ENCODE peak calls at places on chromosomes 1 and 21, in five cellular contexts. H is foreskin fibroblast, B is mammary epithelial cell, R is suprapubic skin, Z is NB4. U is an unnamed sample.

GRCh38 chr1:3518256-3518655 is 63.8 kb downstream of the ARHGEF16 start:
- DNase-seq in H (peak; percentile 39), B (no peak), R (no peak), Z (peak; percentile 39), U (no peak)

GRCh38 chr1:55472784-55473183 is 257.6 kb upstream of the USP24 start:
- DNase-seq in H (peak; percentile 54), B (peak; percentile 39), R (no peak), Z (no peak), U (no peak)

GRCh38 chr1:31562707-31563360 is 13.5 kb upstream of the TINAGL1 start:
- DNase-seq in H (peak; percentile 37), B (peak; percentile 86), R (no peak), Z (no peak), U (no peak)

GRCh38 chr1:37811027-37811655 is 3.1 kb upstream of the YRDC start:
- DNase-seq in H (peak; percentile 88), B (peak; percentile 51), R (peak; percentile 79), Z (peak; percentile 75), U (peak; percentile 39)

GRCh38 chr1:186819140-186819539 is 9.6 kb upstream of the PLA2G4A start:
- DNase-seq in H (peak; percentile 80), B (no peak), R (no peak), Z (no peak), U (no peak)

GRCh38 chr1:107467811-107468210 is 327.0 kb downstream of the NTNG1 start:
- DNase-seq in H (no peak), B (no peak), R (no peak), Z (no peak), U (no peak)

GRCh38 chr1:43977376-43978263 is 1.4 kb upstream of the B4GALT2 start:
- DNase-seq in H (no peak), B (no peak), R (no peak), Z (peak; percentile 32), U (no peak)

GRCh38 chr1:59827055-59827643 is 12.4 kb downstream of the HOOK1 start:
- DNase-seq in H (no peak), B (peak; percentile 15), R (no peak), Z (no peak), U (no peak)

GRCh38 chr1:109089242-109090015 is 1.1 kb upstream of the TMEM167B start:
- DNase-seq in H (peak; percentile 75), B (peak; percentile 34), R (no peak), Z (peak; percentile 77), U (no peak)

GRCh38 chr1:37692834-37693175 is 489 bp downstream of the CDCA8 start:
- DNase-seq in H (no peak), B (no peak), R (no peak), Z (no peak), U (no peak)

GRCh38 chr1:111571987-111572386 is 47.6 kb upstream of the RAP1A start:
- DNase-seq in H (peak; percentile 83), B (no peak), R (no peak), Z (no peak), U (no peak)
- TF ChIP-seq CTCF in H (no peak), B (no peak), R (no peak), Z (no peak), U (no peak)

DNA sequence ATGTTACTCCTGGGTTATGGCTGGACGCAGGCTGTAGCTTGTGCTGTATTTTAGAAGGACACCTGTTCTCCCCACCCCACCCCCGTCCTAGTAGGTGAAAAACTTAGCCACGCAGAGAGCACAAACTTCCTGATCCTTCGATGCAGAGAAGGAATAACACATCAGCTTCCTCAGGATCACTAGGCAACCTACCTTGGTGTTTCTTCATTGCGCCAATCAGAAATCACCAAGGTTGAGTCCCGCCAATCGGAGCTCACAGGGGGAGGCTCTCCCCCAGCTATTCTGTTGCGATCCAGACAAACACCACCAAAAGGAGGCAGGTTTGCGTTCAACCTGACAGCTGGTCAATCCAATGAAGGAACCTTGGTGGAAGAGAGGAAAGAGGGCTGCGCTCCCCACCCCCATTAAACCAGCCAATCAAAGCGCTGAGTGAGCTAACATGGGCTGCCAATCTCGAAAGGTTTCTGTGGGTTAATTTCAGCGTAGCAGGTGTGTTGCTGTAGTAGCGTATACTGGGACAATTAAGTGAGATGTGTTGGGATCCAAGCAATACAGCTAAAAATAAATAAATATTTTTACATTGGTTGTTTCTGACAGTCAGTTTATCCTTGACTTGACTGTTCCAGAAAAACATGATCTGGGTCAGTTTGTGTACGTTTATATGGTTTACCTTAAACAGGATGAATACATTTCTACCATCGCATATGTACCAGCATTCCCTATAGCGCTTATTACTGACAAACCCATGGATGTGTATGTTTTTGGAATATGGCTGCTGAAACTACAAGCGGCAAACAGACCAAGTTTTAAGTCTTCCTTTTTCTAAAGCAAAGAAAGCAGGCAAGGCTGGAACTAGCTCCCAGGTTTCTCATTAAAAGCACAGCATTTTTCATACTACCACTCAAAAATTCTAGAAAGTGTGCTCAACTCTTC is at the start of gene GOLPH3L:
- DNase-seq in H (peak; percentile 99), B (peak; percentile 100), R (peak; percentile 95), Z (peak; percentile 98), U (peak; percentile 90)
- TF ChIP-seq CTCF in H (no peak), B (peak; percentile 31), R (no peak), Z (no peak), U (no peak)

DNA sequence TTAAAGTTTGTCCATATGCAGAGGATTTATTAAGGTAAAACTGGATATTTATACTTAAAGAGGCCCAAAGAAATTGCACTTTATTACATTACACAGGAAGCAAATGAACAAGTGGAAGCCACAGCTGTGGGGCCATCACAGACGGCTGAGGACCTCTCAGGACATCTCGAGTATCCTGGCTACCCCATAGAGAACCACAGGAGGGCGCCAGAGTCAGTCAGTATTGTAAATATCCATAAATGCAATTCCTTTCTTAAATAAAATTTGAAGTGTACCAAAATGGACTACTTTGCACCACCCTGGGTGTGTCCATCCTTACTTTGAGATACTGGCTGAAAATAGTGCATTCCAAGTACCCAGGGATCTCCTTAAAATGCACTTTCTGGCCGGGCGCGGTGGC is 257.2 kb downstream of the MRPL39 start:
- DNase-seq in H (peak; percentile 70), B (no peak), R (no peak), Z (peak; percentile 31), U (no peak)
- TF ChIP-seq CTCF in H (peak; percentile 59), B (peak; percentile 19), R (no peak), Z (peak; percentile 53), U (no peak)

DNA sequence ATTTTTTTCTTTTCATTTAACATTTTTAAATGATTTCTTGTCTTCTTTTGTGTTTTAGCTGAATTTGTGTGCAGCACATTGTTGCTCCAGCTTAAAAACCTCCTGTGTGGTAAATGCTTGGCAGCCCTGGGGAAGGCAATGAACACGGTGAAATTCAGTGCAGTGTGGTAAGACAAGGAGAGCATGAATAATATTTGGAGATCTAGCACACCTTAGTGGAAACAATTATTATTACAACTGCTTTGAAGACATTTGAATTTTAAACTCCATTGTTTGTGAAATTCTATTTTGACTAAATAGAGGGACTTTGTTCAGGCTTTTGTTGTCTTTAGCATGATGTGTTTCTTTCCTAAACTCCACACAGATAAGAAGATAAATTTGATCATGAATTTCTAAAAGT is 242.6 kb upstream of the CXADR start:
- DNase-seq in H (peak; percentile 56), B (peak; percentile 13), R (no peak), Z (peak; percentile 19), U (no peak)
- TF ChIP-seq CTCF in H (peak; percentile 20), B (no peak), R (peak; percentile 44), Z (no peak), U (no peak)

DNA sequence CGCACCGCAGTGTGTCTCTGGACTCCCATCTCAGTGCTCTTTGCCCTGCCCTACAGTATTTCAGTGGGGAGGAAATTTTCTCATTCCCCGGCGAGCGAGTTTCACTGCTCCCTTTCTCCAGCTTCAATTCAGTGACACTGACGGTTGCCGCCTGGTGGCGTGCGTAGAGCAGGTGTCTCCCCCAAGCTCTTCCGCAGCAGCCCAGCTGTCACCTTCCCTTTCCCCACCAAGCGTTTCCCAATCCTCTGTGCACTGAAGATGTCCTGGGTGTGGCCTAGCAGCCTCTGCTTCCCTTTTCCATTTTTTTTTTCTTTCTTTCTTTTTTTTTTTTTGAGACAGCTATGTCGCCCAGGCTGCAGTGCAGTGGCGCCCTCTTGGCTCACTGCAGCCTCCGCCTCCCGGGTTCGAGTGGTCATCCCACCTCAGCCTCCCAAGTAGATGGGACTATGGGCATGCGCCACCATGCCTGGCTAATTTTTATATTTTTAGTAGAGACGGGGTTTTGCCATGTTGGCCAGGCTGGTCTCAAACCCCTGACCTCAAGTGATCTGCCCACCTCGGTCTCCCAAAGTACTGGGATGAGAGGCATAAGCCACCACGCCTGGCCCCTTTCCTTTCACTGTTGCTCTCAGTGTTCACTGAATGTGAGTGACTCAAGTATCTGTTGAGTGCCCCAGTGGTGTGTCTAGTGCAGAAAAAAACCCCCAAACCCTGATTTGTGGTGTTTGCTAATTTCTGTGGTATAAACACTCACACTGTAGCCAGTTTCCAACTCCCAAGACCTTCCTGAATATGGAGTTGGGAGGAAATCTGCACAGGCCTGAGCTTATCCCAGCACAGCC is 30.1 kb downstream of the TNFRSF1B start:
- DNase-seq in H (no peak), B (no peak), R (no peak), Z (peak; percentile 93), U (no peak)
- TF ChIP-seq CTCF in H (no peak), B (peak; percentile 27), R (no peak), Z (peak; percentile 56), U (no peak)

DNA sequence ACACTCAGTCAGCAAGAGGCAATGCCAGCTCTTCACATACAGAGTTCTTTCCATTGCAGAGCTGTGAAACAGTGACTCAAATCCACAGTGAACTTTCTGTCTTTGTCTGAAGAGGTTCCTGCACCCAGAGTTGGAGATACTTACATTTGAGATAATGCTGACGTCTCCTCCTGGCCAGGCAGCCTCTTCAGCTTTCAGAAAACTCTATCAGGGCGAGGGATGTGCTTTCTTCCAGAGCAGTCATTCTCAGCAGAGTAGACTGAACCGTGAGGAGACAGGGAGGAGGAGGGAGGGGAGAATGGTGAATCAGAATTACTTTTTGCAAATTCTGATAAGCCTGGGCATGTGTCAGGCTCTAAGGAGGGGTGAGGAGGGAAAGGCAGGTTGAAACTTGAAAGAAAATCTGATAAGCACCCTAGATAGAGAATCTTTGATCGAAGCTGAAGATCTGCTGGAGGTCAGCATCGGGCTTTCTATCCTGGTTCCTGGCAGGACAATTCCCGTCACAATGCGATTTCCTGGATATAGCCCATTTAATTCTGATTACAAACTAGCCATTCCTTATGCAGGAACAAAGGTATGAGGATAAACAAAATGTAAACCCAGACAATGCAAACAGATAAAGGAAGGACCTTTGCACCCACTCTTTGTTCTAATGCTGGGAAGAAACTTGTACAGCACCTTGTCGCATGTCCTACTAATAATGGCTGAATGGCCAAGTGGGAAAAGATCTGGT is 18.9 kb upstream of the NID1 start:
- DNase-seq in H (peak; percentile 65), B (peak; percentile 83), R (no peak), Z (no peak), U (no peak)
- TF ChIP-seq CTCF in H (no peak), B (no peak), R (no peak), Z (no peak), U (no peak)

GRCh38 chr1:176444286-176444685 is 18.7 kb upstream of the PAPPA2 start:
- DNase-seq in H (no peak), B (no peak), R (no peak), Z (no peak), U (no peak)
- TF ChIP-seq CTCF in H (no peak), B (peak; percentile 51), R (no peak), Z (no peak), U (no peak)

GRCh38 chr21:38769253-38769780 is 36.4 kb upstream of the ETS2 start:
- DNase-seq in H (no peak), B (no peak), R (no peak), Z (no peak), U (no peak)

GRCh38 chr21:38770660-38771059 is 35.1 kb upstream of the ETS2 start:
- DNase-seq in H (no peak), B (no peak), R (no peak), Z (no peak), U (no peak)

GRCh38 chr21:38771536-38771935 is 34.2 kb upstream of the ETS2 start:
- DNase-seq in H (no peak), B (no peak), R (no peak), Z (no peak), U (no peak)

GRCh38 chr21:38766987-38767722 is 38.6 kb upstream of the ETS2 start:
- DNase-seq in H (no peak), B (peak; percentile 83), R (no peak), Z (no peak), U (peak; percentile 61)

GRCh38 chr21:38768385-38769071 is 37.2 kb upstream of the ETS2 start:
- DNase-seq in H (peak; percentile 89), B (peak; percentile 66), R (no peak), Z (no peak), U (no peak)
- TF ChIP-seq CTCF in H (no peak), B (no peak), R (no peak), Z (no peak), U (peak; percentile 24)